ENCODE peak calls at places on chromosomes 11 and 22, in four cellular contexts. R, G, X and V are unnamed samples.

GRCh38 chr11:117712530-117712929 is 84.5 kb downstream of the DSCAML1 start:
- DNase-seq in G (no peak), R (no peak), X (no peak), V (no peak)

GRCh38 chr11:43567396-43567975 is 113.1 kb upstream of the HSD17B12 start:
- DNase-seq in G (peak; percentile 32), R (peak; percentile 24), X (peak; percentile 30), V (peak; percentile 18)

GRCh38 chr11:9861860-9862725 is 198.2 kb downstream of the SWAP70 start:
- DNase-seq in G (peak; percentile 58), X (peak; percentile 71), R (peak; percentile 42), V (no peak)

GRCh38 chr11:109644158-109644557 is 222.2 kb downstream of the C11orf87 start:
- DNase-seq in G (no peak), X (peak; percentile 87), R (peak; percentile 64), V (peak; percentile 89)

GRCh38 chr11:35932121-35932520 is 11.7 kb upstream of the LDLRAD3 start:
- DNase-seq in X (no peak), R (no peak), G (no peak), V (no peak)

GRCh38 chr11:14973621-14974020 is 1.5 kb upstream of the CALCA start:
- DNase-seq in G (no peak), X (no peak), R (peak; percentile 52), V (peak; percentile 84)

GRCh38 chr22:39808087-39808486 is 85.5 kb downstream of the ENTHD1 start:
- DNase-seq in R (no peak), G (no peak), X (no peak), V (no peak)

GRCh38 chr11:68282141-68282860 is 10.5 kb upstream of the C11orf24 start:
- DNase-seq in X (no peak), R (no peak), G (no peak), V (no peak)

GRCh38 chr11:65714433-65714832 is 2.4 kb downstream of the KAT5 start:
- DNase-seq in X (no peak), R (no peak), G (no peak), V (no peak)

GRCh38 chr11:117410861-117411725 is 83.4 kb downstream of the CEP164 start:
- DNase-seq in X (no peak), G (no peak), R (no peak), V (no peak)

GRCh38 chr11:60899021-60899936 is 7.1 kb downstream of the PRPF19 start:
- DNase-seq in X (peak; percentile 52), G (peak; percentile 23), R (peak; percentile 31), V (peak; percentile 26)

GRCh38 chr22:23877566-23877965 is 16.6 kb upstream of the MIF start:
- DNase-seq in X (no peak), G (no peak), R (no peak), V (no peak)

GRCh38 chr22:41915035-41915782 is at the start of gene SHISA8:
- DNase-seq in X (peak; percentile 9), G (no peak), R (peak; percentile 27), V (no peak)

GRCh38 chr11:8631395-8632110 is 37.5 kb upstream of the STK33 start:
- DNase-seq in G (no peak), X (no peak), R (no peak), V (no peak)

GRCh38 chr22:49325531-49326395 is 501.9 kb downstream of the BRD1 start:
- DNase-seq in R (no peak), X (no peak), G (no peak), V (no peak)

GRCh38 chr22:46537946-46538815 is 761 bp upstream of the CELSR1 start:
- DNase-seq in G (no peak), X (no peak), R (no peak), V (no peak)

GRCh38 chr11:111540114-111540920 is at the start of gene LAYN:
- DNase-seq in R (no peak), X (peak; percentile 45), G (no peak), V (no peak)

GRCh38 chr11:110447897-110448522 is 18.3 kb downstream of the FDX1 start:
- DNase-seq in X (peak; percentile 17), R (peak; percentile 12), G (no peak), V (no peak)